ENCODE peak calls at places on chromosomes 5 and 9, in six cellular contexts. H is left ventricle myocardium inferior, G is HL-60, W is upper lobe of right lung, Q is GM23248, B is A673. N is an unnamed sample.

GRCh38 chr5:116063950-116064349 is 20.9 kb upstream of the COMMD10 start:
- DNase-seq in B (peak), Q (no peak), H (no peak), W (no peak), G (no peak), N (peak)

GRCh38 chr9:126700296-126700695 is 86.6 kb downstream of the LMX1B start:
- DNase-seq in B (no peak), H (no peak), G (no peak), W (peak), Q (no peak), N (no peak)

GRCh38 chr5:21680196-21680595 is 1172.9 kb downstream of the CDH12 start:
- DNase-seq in G (no peak), B (peak), W (no peak), H (no peak), Q (peak), N (peak)

GRCh38 chr9:36142510-36143161 is 6.1 kb downstream of the GLIPR2 start:
- DNase-seq in Q (peak), G (no peak), H (no peak), B (no peak), W (no peak), N (no peak)

GRCh38 chr9:106717686-106718085 is 145.3 kb upstream of the ZNF462 start:
- DNase-seq in B (no peak), G (no peak), H (no peak), Q (peak), W (no peak), N (peak)

GRCh38 chr5:9212605-9213004 is 333.3 kb downstream of the SEMA5A start:
- DNase-seq in W (no peak), H (no peak), G (no peak), B (no peak), Q (peak), N (peak)

GRCh38 chr5:112186401-112186990 is 232.6 kb downstream of the EPB41L4A start:
- DNase-seq in G (no peak), H (no peak), Q (peak), W (no peak), B (peak), N (peak)

GRCh38 chr5:67989457-67989856 is 226.1 kb upstream of the PIK3R1 start:
- DNase-seq in Q (peak), H (no peak), G (no peak), B (peak), W (no peak), N (peak)

GRCh38 chr5:154977409-154977808 is 36.1 kb upstream of the KIF4B start:
- DNase-seq in B (no peak), Q (peak), W (no peak), H (no peak), G (no peak), N (peak)

GRCh38 chr9:87547665-87548064 is 50.0 kb downstream of the DAPK1 start:
- DNase-seq in Q (no peak), G (no peak), W (no peak), B (no peak), H (no peak), N (peak)

GRCh38 chr5:56145511-56145910 is 87.6 kb downstream of the ANKRD55 start:
- DNase-seq in B (no peak), W (no peak), Q (no peak), H (no peak), G (no peak), N (no peak)

GRCh38 chr9:131485728-131486381 is 16.9 kb upstream of the POMT1 start:
- DNase-seq in B (no peak), G (no peak), W (no peak), Q (no peak), H (no peak), N (peak)

GRCh38 chr5:125865166-125865815 is 557.9 kb upstream of the GRAMD2B start:
- DNase-seq in G (no peak), B (no peak), W (no peak), H (no peak), Q (peak), N (peak)

DNA sequence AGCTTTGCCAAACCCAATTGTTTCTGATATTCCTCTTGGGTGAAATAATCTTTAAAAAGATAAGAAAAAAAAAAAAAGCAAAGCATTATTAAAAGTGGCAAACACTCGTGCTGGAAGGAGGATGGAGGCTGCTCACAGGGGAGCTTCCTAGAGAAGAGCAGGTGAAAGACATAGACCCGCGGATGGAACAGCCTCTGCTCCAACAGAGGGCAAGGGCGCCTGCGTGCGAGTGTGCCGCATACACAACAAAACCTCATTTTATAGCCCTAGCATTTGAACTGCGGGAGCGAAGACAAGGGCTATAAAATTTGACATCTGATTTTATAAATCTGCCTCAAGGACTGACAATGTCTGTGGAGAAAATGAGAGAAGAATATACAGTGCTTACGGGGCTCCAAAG is 33.5 kb upstream of the SLC25A51 start:
- DNase-seq in Q (no peak), H (no peak), W (no peak), B (no peak), G (no peak), N (no peak)
- H3K27ac ChIP-seq in Q (peak), H (peak), W (no peak), B (peak), G (no peak), N (no peak)

DNA sequence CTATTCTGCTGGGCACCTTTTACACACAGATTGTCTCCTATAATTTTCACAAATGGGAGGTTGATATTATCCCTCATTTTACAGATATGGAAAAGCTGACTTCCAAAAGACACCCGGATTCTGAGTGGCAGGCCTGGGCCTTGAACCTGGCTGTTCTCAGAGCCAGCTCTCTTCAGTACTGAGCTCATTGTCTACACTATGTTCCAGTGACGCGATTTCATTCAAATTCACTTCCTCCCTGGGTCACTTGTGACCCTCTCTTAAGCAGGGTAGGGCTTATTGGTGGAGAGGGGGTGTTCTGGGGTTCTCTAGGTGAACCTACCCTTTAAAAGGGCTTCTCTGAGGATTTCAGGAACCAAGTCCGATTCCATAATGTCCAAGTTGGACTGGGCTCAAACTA is 70.2 kb downstream of the ANKRD33B start:
- DNase-seq in G (no peak), Q (no peak), H (no peak), W (no peak), B (no peak), N (no peak)
- H3K27ac ChIP-seq in G (peak), Q (no peak), H (no peak), W (no peak), B (no peak), N (no peak)

GRCh38 chr5:100905259-100905914 is 2.3 kb upstream of the ST8SIA4 start:
- DNase-seq in Q (no peak), H (no peak), G (no peak), W (no peak), B (no peak), N (no peak)
- H3K27ac ChIP-seq in Q (no peak), H (peak), G (peak), W (no peak), B (no peak), N (no peak)

GRCh38 chr9:134323741-134324358 is 2.4 kb upstream of the RXRA start:
- DNase-seq in G (no peak), H (peak), Q (peak), W (peak), B (no peak), N (peak)
- H3K27ac ChIP-seq in G (no peak), H (peak), Q (peak), W (peak), B (no peak), N (peak)

GRCh38 chr9:130197888-130198287 is 25.7 kb downstream of the NCS1 start:
- DNase-seq in B (no peak), Q (no peak), W (no peak), H (no peak), G (no peak), N (no peak)

GRCh38 chr9:130198501-130199179 is 26.4 kb downstream of the NCS1 start:
- DNase-seq in B (no peak), W (no peak), H (no peak), G (no peak), Q (no peak), N (no peak)

GRCh38 chr9:130195638-130196037 is 23.4 kb downstream of the NCS1 start:
- DNase-seq in G (no peak), W (no peak), Q (no peak), B (no peak), H (no peak), N (no peak)

GRCh38 chr9:130196643-130197042 is 24.4 kb downstream of the NCS1 start:
- DNase-seq in B (peak), H (no peak), Q (no peak), W (no peak), G (no peak), N (no peak)

GRCh38 chr9:130197386-130197785 is 25.2 kb downstream of the NCS1 start:
- DNase-seq in H (no peak), W (no peak), B (no peak), Q (no peak), G (no peak), N (no peak)
- H3K27ac ChIP-seq in H (no peak), W (no peak), B (no peak), Q (no peak), G (no peak), N (no peak)

DNA sequence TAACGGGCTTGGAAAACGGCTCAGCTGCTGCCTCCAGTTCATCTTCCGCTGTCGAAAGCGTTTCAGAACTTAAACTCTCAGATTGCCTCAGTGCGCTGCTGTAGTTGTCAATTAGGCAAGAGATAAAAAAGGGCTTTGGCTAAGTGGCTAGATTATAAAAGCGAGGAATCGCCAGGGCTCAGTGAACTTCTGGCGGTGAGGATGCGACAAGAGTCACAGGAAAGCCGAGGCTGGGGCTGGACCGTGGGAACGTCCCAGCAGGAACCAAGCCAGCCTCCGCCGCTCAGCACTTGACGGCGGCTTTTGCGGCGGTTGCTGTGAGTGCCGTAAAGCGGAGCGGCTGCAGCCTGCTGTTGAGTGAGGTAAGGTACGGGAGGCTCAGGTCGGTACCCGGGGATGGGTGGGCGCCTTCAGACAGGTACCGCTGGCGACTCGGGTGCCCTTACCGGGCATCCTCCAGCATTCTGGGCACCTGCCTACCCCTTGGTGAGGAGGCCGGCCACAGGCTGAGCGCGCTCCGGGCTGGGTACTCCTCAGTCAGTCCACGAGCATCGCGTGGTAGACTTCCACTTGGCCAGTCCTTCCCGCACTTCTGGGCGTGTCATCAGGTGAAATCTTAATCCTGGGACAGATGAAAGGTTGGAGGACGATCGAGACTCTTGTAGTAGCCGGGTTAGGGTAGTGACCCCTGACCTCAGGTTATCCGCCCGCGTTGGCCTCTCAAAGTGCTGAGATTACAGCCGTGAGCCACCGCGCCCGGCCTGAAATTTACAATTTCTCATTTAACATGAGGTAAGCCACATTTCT is at the start of gene FKTN:
- DNase-seq in B (peak), Q (peak), G (peak), W (peak), H (peak), N (peak)
- H3K27ac ChIP-seq in B (no peak), Q (peak), G (peak), W (peak), H (peak), N (peak)

N was measured in mammary epithelial cell.